ENCODE peak calls at places on chromosomes 4 and X, in six cellular contexts. A is HepG2, B is HCT116, G is SK-N-SH, I is H1, X is K562. W is an unnamed sample.
A peak's percentile ranks its signal among the peaks of the same experiment; 100 is the strongest.

GRCh38 chrX:118116308-118117068 is at the start of gene KLHL13:
- DNase-seq in I (no peak), A (no peak), B (no peak), G (peak; percentile 92), X (peak; percentile 48), W (no peak)

GRCh38 chrX:45070116-45071007 is 130.3 kb downstream of the DIPK2B start:
- DNase-seq in B (peak; percentile 24), A (peak; percentile 12), I (no peak), X (peak; percentile 58), G (peak; percentile 36), W (peak; percentile 41)

GRCh38 chrX:27680726-27681125 is 90.6 kb downstream of the DCAF8L2 start:
- DNase-seq in A (no peak), G (no peak), X (no peak), I (no peak), B (no peak), W (no peak)

GRCh38 chr4:137474711-137475301 is 57.5 kb downstream of the PCDH18 start:
- DNase-seq in G (peak; percentile 62), I (no peak), A (no peak), X (no peak), B (no peak), W (no peak)

GRCh38 chrX:30373951-30374350 is 64.8 kb upstream of the NR0B1 start:
- DNase-seq in A (no peak), G (no peak), I (no peak), B (no peak), X (no peak), W (no peak)

GRCh38 chrX:78455901-78456300 is 128.5 kb upstream of the CYSLTR1 start:
- DNase-seq in I (no peak), G (no peak), A (no peak), X (no peak), B (no peak), W (peak; percentile 4)

GRCh38 chr4:14856076-14856926 is 146.0 kb upstream of the CPEB2 start:
- DNase-seq in X (peak; percentile 89), I (peak; percentile 27), B (peak; percentile 86), G (no peak), A (peak; percentile 4), W (peak; percentile 55)

GRCh38 chrX:41145920-41146608 is 60.8 kb downstream of the USP9X start:
- DNase-seq in X (peak; percentile 9), A (no peak), I (no peak), B (peak; percentile 19), G (no peak), W (no peak)

GRCh38 chrX:103730147-103730546 is 19.4 kb downstream of the TMEM31 start:
- DNase-seq in I (no peak), X (no peak), A (no peak), B (no peak), G (no peak), W (no peak)

GRCh38 chr4:1023241-1023640 is 11.8 kb downstream of the FGFRL1 start:
- DNase-seq in A (no peak), I (no peak), X (no peak), B (no peak), G (no peak), W (no peak)

GRCh38 chrX:133415276-133416105 is at the start of gene GPC4:
- DNase-seq in I (no peak), B (peak; percentile 57), A (no peak), G (peak; percentile 76), X (no peak), W (no peak)

GRCh38 chr4:98626350-98626749 is 32.1 kb downstream of the TSPAN5 start:
- DNase-seq in X (no peak), A (no peak), G (no peak), I (peak; percentile 31), B (peak; percentile 92), W (peak; percentile 88)

GRCh38 chr4:146494143-146494542 is 27.6 kb downstream of the SLC10A7 start:
- DNase-seq in G (no peak), B (no peak), X (no peak), I (no peak), A (no peak), W (no peak)

GRCh38 chr4:146486565-146486964 is 35.2 kb downstream of the SLC10A7 start:
- DNase-seq in A (no peak), I (no peak), B (no peak), G (no peak), X (no peak), W (no peak)

GRCh38 chr4:146485968-146486367 is 35.8 kb downstream of the SLC10A7 start:
- DNase-seq in B (no peak), A (no peak), X (no peak), G (no peak), I (no peak), W (no peak)

GRCh38 chr4:146490106-146490505 is 31.6 kb downstream of the SLC10A7 start:
- DNase-seq in X (no peak), A (no peak), I (no peak), G (no peak), B (no peak), W (no peak)

DNA sequence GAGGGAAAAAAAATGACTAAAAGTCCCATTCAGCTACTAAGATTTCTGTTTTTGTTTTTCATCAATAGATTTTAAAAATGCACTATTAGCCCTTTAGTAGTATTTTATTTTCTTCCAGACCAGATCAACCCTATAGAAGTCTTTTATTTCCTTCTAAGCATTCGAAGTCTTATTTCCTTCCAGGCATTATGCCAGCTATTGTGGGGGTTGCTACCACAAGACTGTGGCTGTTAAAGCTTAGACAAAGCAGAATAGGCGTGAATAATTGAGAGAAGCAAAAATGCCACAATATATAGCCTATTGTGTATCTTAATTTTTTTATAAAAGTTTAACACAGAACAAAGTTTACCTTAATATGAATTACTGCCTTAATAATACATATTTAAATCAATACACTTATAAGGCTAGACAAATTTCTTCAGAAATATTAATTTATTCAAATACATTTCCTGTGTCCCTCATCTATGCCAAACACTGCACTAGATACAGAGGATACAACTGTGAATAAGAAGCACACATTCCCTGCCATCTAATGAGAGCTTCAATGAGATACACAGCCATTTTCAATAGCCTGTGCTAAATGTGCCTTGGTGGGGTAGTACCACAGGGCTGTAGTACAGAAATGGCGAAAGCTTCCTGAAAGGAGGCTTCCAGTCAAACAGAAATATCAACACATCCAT is 33.1 kb downstream of the SLC10A7 start:
- DNase-seq in B (no peak), I (no peak), G (no peak), A (no peak), X (no peak), W (no peak)
- TF ChIP-seq SIN3A in B (no peak), I (no peak), G (no peak), A (no peak), X (no peak), W (no peak)

DNA sequence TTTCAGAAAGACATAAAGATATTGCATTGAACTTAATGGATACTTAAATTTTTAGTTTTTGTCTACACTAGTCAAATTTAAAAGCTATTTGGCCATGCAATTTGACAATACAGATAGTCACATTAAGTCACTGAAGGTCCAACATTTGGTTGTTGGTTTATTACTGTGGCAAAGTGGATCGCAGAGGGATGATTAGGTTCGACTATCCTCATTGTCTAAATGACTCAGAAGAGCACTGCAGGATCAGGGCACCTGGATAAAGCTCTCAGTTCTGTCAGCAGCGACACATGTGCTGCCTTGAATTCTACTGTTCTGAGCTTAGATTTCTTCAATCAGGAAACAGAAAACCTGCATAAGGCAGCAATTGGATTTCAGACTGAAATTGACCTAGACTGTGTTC is 130.7 kb downstream of the AMELX start:
- DNase-seq in G (no peak), B (no peak), A (no peak), X (no peak), I (no peak), W (no peak)
- H3K27ac ChIP-seq in G (no peak overlapping the region), B (no peak overlapping the region), A (no peak overlapping the region), X (peak overlapping the region; percentile 92), I (no peak overlapping the region), W (no peak overlapping the region)

DNA sequence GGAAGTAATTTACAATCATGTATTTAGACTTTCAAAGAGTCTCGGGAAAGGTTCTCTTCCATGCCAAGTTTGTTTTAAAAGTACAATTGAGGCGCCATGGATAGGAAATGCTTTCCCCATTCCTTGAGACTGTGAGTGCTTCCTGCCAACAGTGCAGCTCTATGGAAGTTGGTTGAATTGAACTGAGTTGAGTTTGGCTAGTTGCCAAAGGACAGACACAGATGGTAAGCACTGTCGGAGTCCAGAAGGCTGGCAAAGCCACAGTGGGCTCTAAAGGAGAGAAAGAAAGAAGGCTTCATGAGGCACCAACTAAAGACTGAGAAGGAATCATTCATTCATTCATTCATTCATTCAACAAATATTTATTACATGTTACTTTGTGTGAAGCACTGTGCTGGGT is 4.3 kb upstream of the KCNE5 start:
- DNase-seq in B (no peak), A (no peak), I (no peak), G (peak; percentile 36), X (no peak), W (no peak)
- TF ChIP-seq SIN3A in B (no peak), A (no peak), I (no peak), G (no peak), X (no peak), W (no peak)

GRCh38 chr4:17323619-17324400 is 188.1 kb downstream of the QDPR start:
- DNase-seq in I (no peak), X (no peak), A (no peak), B (no peak), G (no peak), W (no peak)
- H3K27ac ChIP-seq in I (no peak overlapping the region), X (no peak overlapping the region), A (no peak overlapping the region), B (no peak overlapping the region), G (no peak overlapping the region), W (no peak overlapping the region)

DNA sequence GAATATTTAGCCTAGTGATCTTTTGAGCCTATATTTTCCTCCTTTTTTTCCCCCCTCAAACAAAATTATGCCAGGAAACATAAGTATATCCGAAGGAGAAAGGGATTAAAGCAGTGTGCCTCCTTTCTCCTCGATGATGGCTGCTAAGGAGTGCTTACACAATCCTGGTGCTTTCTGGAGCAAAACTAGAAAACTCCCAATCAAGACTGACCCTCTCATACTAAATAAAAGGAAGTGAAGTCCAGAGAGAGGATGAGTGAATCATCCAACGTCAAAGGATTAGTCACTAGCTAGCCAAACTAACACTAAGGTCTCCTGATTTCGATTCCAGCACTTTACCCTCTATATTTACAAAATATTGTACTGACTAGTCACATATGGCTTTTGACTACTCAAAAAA is 146.8 kb downstream of the PPP3CA start:
- DNase-seq in G (no peak), X (no peak), B (peak; percentile 86), I (no peak), A (peak; percentile 48), W (peak; percentile 74)
- TF ChIP-seq SIN3A in G (no peak), X (no peak), B (no peak), I (no peak), A (no peak), W (no peak)

W was measured in Panc1.